ENCODE peak calls at places on chromosomes 11 and 22, in nine cellular contexts. O is neuronal stem cell; A is ascending aorta; H is effector memory CD4-positive, alpha-beta T cell; K is body of pancreas; F is spleen; M is pancreas; Q is stomach; D is kidney. U is an unnamed sample. For H3K36me3, the result is how much of the 10 kb centered on the place peaks cover.

GRCh38 chr11:122002926-122003325 is 113.1 kb downstream of the BLID start:
- DNase-seq in O (no peak), H (no peak), Q (no peak), K (no peak), A (no peak), M (no peak), D (no peak), F (no peak), U (no peak)

GRCh38 chr11:9662273-9662672 is 1.6 kb upstream of the SWAP70 start:
- DNase-seq in H (no peak), D (no peak), K (no peak), Q (no peak), M (no peak), O (no peak), A (no peak), F (no peak), U (no peak)

GRCh38 chr11:118899296-118899688 is 15.6 kb downstream of the CXCR5 start:
- DNase-seq in F (no peak), O (no peak), K (peak), M (no peak), H (no peak), A (no peak), D (no peak), Q (no peak), U (no peak)

GRCh38 chr22:36606659-36607058 is 77.7 kb upstream of the EIF3D start:
- DNase-seq in O (no peak), H (no peak), D (no peak), F (no peak), Q (no peak), M (no peak), A (no peak), K (no peak), U (no peak)

GRCh38 chr11:134759314-134759713 is 347.3 kb upstream of the B3GAT1 start:
- DNase-seq in H (no peak), A (no peak), D (no peak), M (no peak), K (no peak), O (no peak), Q (no peak), F (peak), U (no peak)

GRCh38 chr11:110776091-110776490 is 63.9 kb upstream of the ARHGAP20 start:
- DNase-seq in K (no peak), O (no peak), D (no peak), M (no peak), F (no peak), Q (no peak), A (no peak), H (no peak), U (no peak)

GRCh38 chr11:129280027-129280811 is 88.1 kb upstream of the ARHGAP32 start:
- DNase-seq in Q (no peak), H (no peak), D (no peak), K (no peak), F (no peak), M (no peak), A (no peak), O (no peak), U (peak)

GRCh38 chr22:38193580-38193979 is 8.2 kb upstream of the MAFF start:
- DNase-seq in O (no peak), D (peak), K (no peak), F (no peak), H (no peak), M (no peak), Q (peak), A (no peak), U (no peak)

GRCh38 chr22:30704978-30705377 is 10.3 kb downstream of the OSBP2 start:
- DNase-seq in Q (no peak), H (no peak), M (no peak), D (no peak), K (no peak), F (no peak), O (no peak), A (no peak), U (no peak)

DNA sequence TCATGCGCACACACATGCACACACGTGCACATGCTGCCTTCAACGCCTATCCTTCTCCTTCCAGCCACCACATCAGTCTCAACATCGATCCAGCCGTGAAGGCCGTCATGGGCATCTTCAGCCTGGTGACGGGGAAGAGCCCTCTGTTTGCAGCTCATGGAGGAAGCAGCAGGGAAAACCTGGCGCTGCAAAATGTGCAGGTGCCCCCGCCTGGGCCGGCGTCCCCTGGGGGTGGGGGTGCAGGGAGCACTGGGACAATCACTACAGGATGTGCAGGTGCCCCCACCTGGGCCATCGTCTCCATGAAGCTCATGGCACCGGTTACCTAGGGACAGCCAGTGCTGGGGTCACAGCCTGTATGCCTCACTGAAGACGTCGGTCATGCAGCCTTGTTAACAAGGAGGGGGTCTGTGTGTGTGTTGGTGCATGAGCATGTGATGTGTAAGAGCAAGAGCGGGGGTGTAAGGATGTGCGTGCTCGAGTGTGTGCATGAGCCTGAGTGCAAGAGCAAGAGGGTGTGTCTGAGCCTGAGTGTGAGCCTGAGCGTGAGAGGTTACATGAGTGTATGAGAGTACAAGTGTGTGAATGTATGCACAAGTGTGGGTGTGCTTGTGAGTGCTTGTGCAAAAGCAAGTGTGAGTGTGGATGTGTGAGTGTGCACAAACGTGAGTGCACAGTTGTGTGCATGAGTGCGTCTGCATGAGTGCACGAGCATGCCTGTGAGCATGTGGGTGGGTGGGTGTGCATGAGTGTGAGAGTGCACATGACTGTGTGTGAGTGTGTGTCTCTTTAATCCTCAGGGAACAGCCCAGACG is 31.5 kb downstream of the NADSYN1 start:
- DNase-seq in O (no peak), M (no peak), D (no peak), K (peak), H (no peak), A (no peak), Q (no peak), F (peak), U (no peak)
- H3K36me3 ChIP-seq in O (half or more), M (under half), D (under half), K (under half), H (half or more), A (half or more), Q (half or more), F (under half), U (half or more)

DNA sequence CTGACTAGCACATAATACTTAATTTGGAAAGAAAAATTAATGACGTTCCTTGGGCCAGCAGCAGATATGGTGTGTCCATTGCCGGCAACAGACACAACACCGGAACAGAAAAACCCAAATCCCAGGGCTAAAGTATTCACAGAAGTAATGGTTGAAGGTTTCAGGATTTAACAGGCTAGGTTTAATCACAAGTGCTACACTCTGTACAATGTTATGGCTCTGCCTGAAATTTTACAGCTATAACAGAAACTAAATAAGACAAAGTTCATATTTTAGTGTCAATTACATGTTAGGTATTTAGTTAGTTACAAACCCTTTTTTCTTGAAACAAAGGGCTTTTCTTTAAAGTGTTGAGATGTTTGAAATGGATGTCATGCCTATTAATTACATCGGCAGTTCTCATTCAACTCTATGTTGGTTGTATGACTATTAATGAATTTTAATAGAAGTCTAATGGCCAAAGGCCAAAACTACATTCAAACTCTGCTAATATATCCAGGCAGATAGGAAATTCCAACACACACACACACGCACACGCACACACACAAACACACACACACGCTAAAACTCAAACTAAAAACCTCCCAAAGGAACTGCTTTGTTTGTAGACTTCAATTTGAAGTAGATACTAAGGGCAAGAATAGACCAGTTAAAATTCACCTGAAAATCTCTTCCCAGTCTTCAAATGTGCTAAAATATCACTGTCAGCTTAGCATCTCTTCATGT is 27.8 kb upstream of the CLNS1A start:
- DNase-seq in Q (no peak), M (no peak), A (no peak), K (no peak), F (no peak), O (no peak), H (no peak), D (no peak), U (no peak)
- H3K27ac ChIP-seq in Q (no peak), M (no peak), A (no peak), K (no peak), F (peak), O (no peak), H (no peak), D (no peak), U (no peak)

DNA sequence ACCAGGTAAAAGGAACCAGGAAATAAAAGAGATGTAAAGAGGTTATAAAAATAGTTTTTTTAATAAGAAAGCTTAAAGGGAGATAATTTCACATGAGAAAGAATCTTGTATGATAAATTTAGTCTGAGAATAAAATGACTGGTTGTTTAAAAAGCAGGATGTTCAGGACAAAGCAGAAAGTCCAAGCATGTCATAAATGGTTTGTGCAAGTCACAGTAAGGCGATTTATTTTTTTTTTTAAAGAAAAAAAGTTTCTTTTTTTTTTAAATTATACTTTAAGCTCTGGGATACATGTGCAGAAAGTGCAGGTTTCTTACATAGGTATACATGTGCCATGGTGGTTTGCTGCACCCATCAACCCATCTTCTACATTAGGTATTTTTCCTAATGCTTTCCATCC is 30.8 kb downstream of the GLYATL2 start:
- DNase-seq in F (no peak), M (no peak), Q (no peak), K (no peak), H (no peak), O (no peak), D (no peak), A (no peak), U (no peak)
- H3K36me3 ChIP-seq in F (under half), M (under half), Q (under half), K (under half), H (under half), O (under half), D (under half), A (under half), U (under half)

DNA sequence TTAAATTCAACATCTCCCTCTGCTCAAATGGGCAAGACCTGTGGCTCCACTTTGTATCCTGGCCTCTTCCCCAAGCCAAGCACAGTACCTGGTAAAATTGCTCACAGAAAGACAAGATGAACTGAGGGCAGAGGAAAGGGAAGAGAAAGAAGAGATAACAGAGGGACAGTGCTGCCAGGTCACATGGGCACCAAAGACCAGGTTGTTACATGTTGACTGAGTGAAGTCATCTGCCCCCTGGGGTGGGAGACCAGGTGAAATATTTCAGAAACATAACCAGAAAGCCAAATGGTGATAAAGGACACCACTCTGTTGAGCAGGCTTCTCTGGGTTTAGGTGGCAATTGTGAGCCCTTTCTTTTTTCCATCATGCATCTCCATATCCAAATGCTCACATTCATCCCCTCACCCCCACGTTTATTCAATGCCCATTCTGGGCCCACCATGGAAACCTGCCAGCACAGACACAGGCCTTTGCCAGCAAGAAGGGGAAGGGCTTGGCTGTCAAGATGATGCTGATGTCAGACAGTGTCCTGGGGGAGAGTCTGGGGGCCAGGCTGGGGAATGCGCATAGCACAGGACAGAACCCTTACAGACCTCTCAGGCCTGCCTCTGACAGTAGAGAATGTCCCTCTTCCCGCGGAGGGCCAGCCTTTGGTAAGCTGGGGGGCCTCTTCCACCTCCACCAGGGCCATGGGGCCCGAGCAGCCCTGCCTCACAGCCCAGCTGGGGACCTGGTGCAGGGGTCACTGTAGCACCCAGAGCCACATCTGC is 51.6 kb downstream of the DGCR2 start:
- DNase-seq in A (no peak), F (no peak), O (no peak), K (no peak), D (no peak), Q (no peak), H (no peak), M (peak), U (no peak)
- H3K27ac ChIP-seq in A (no peak), F (no peak), O (no peak), K (no peak), D (no peak), Q (no peak), H (no peak), M (no peak), U (no peak)

GRCh38 chr11:69999721-70000120 is 78.4 kb upstream of the ANO1 start:
- DNase-seq in K (no peak), A (no peak), H (no peak), F (no peak), O (no peak), Q (no peak), D (no peak), M (no peak), U (no peak)

GRCh38 chr11:69995697-69996096 is 82.4 kb upstream of the ANO1 start:
- DNase-seq in K (no peak), H (no peak), F (no peak), Q (no peak), M (no peak), O (no peak), A (no peak), D (no peak), U (no peak)

GRCh38 chr11:69994810-69995209 is 83.3 kb upstream of the ANO1 start:
- DNase-seq in A (no peak), K (no peak), F (no peak), O (no peak), H (no peak), D (no peak), Q (no peak), M (no peak), U (no peak)

GRCh38 chr11:69996451-69996850 is 81.7 kb upstream of the ANO1 start:
- DNase-seq in M (no peak), K (no peak), A (no peak), Q (no peak), H (no peak), D (no peak), F (no peak), O (no peak), U (no peak)

DNA sequence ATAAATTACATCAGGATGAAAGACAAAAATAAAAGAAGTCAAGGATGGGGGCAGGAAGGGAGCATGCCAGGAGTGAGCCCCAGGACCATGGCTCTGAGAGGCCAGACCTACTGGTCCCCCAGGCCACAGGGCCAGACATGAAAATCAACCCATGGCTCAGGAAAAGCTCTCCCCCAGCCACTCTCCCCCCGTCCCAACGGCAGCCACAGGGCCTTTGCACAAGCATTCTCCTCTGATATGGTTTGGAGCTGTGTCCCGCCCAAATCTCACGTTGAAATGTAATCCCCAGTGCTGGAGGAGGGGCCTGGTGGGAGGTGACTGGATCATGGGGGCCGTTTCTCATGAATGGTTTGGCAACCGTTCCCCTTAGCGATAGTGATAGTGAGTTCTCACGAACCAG is 80.8 kb upstream of the ANO1 start:
- DNase-seq in M (no peak), A (no peak), H (no peak), D (no peak), O (no peak), K (no peak), Q (no peak), F (no peak), U (no peak)
- H3K36me3 ChIP-seq in M (under half), A (under half), H (under half), D (under half), O (under half), K (under half), Q (under half), F (under half), U (under half)

GRCh38 chr22:25139062-25139461 is 60.6 kb upstream of the CRYBB3 start:
- DNase-seq in Q (peak), F (no peak), O (no peak), A (no peak), M (peak), K (peak), H (no peak), D (no peak), U (no peak)
- H3K27ac ChIP-seq in Q (no peak), F (no peak), O (no peak), A (no peak), M (no peak), K (no peak), H (no peak), D (no peak), U (no peak)

U was measured in CD4-positive, alpha-beta memory T cell.